ENCODE peak calls at places on chromosomes 12 and 14, in six cellular contexts. M is left lung, K is choroid plexus epithelial cell, N is tibial artery, I is heart right ventricle, E is RWPE1. U is an unnamed sample.

GRCh38 chr12:59636945-59637656 is 41.3 kb downstream of the SLC16A7 start:
- DNase-seq in I (no peak), K (no peak), M (no peak), N (no peak), E (no peak), U (no peak)

GRCh38 chr12:20212658-20213387 is 155.5 kb upstream of the PDE3A start:
- DNase-seq in E (peak; percentile 73), K (peak; percentile 99), N (peak; percentile 91), M (peak; percentile 77), I (peak; percentile 76), U (no peak)

GRCh38 chr12:108198043-108198442 is 69.0 kb downstream of the WSCD2 start:
- DNase-seq in E (no peak), I (no peak), M (no peak), K (no peak), N (no peak), U (no peak)

GRCh38 chr12:3655331-3655900 is 97.5 kb downstream of the CRACR2A start:
- DNase-seq in M (no peak), N (no peak), E (peak; percentile 9), I (no peak), K (peak; percentile 40), U (no peak)

GRCh38 chr14:32022525-32022924 is 54.6 kb upstream of the ARHGAP5 start:
- DNase-seq in E (no peak), K (no peak), N (no peak), I (no peak), M (no peak), U (no peak)

GRCh38 chr14:42095155-42095554 is 488.5 kb downstream of the LRFN5 start:
- DNase-seq in M (no peak), N (no peak), K (no peak), I (no peak), E (no peak), U (no peak)

GRCh38 chr14:104386281-104386841 is 193.2 kb upstream of the C14orf180 start:
- DNase-seq in M (peak; percentile 18), N (peak; percentile 14), E (no peak), I (no peak), K (no peak), U (peak; percentile 12)

GRCh38 chr12:78888583-78888982 is 24.0 kb downstream of the SYT1 start:
- DNase-seq in E (peak; percentile 16), I (no peak), K (peak; percentile 24), N (no peak), M (no peak), U (no peak)

GRCh38 chr12:54220092-54220557 is 31.3 kb upstream of the SMUG1 start:
- DNase-seq in M (no peak), K (peak; percentile 81), N (peak; percentile 69), I (peak; percentile 54), E (peak; percentile 54), U (peak; percentile 62)

GRCh38 chr12:129788506-129788905 is 115.3 kb downstream of the TMEM132D start:
- DNase-seq in I (no peak), E (peak; percentile 26), N (no peak), K (peak; percentile 59), M (no peak), U (no peak)

GRCh38 chr14:29759521-29760340 is 167.9 kb downstream of the PRKD1 start:
- DNase-seq in I (no peak), E (no peak), M (no peak), K (no peak), N (no peak), U (no peak)

GRCh38 chr14:104276435-104276834 is 138.0 kb downstream of the KIF26A start:
- DNase-seq in N (no peak), I (no peak), M (no peak), E (no peak), K (no peak), U (no peak)

GRCh38 chr14:60736494-60736893 is 1.9 kb downstream of the MNAT1 start:
- DNase-seq in I (no peak), E (no peak), N (no peak), M (no peak), K (peak; percentile 85), U (no peak)

GRCh38 chr12:2779281-2779680 is 15.5 kb upstream of the FKBP4 start:
- DNase-seq in I (no peak), M (no peak), E (no peak), K (no peak), N (no peak), U (no peak)

GRCh38 chr12:132788375-132789098 is 26.9 kb upstream of the ANKLE2 start:
- DNase-seq in I (no peak), M (no peak), E (peak; percentile 48), N (no peak), K (no peak), U (no peak)

GRCh38 chr12:50025187-50026059 is at the start of gene RACGAP1:
- DNase-seq in E (peak; percentile 98), N (peak; percentile 93), K (peak; percentile 99), M (peak; percentile 96), I (peak; percentile 90), U (peak; percentile 91)

GRCh38 chr14:101859916-101860315 is 98.4 kb downstream of the PPP2R5C start:
- DNase-seq in N (no peak), I (no peak), K (no peak), E (no peak), M (no peak), U (no peak)

GRCh38 chr12:115209230-115209629 is 525.3 kb upstream of the TBX3 start:
- DNase-seq in N (no peak), E (no peak), M (no peak), K (no peak), I (no peak), U (no peak)

GRCh38 chr12:132327351-132328171 is 1.8 kb downstream of the GALNT9 start:
- DNase-seq in M (peak; percentile 40), K (peak; percentile 92), I (no peak), E (peak; percentile 73), N (peak; percentile 41), U (no peak)

DNA sequence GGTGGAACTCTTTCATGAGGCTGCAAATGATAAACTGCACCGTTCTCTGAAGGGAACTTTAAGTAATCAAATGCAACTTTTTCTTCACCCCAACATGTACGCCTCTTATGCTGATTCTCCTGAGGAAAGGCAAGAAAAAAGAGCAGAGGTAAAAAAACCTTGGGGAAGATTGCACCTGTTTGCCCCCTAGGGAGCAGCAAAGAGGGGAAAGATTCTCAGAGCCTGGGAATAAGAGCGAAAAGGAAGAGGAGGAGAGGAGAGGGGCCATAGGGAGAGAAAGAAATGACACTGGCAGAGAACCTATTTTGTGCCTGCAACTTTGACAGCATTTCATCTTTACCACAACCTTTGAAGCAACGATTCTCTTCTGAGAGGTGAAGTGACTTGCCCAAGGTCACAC is 254.6 kb downstream of the KSR2 start:
- DNase-seq in K (no peak), E (no peak), N (no peak), M (no peak), I (no peak), U (no peak)
- TF ChIP-seq CTCF in K (no peak), E (no peak), N (no peak), M (no peak), I (no peak), U (no peak)

GRCh38 chr14:90331497-90332270 is at the start of gene NRDE2:
- DNase-seq in M (peak; percentile 100), K (peak; percentile 98), N (peak; percentile 99), I (peak; percentile 100), E (peak; percentile 94), U (peak; percentile 75)

GRCh38 chr14:90332271-90332584 is 487 bp upstream of the NRDE2 start:
- DNase-seq in K (no peak), I (no peak), M (no peak), N (no peak), E (no peak), U (no peak)

GRCh38 chr14:90336401-90336800 is 4.7 kb upstream of the NRDE2 start:
- DNase-seq in N (no peak), I (no peak), M (no peak), K (no peak), E (no peak), U (no peak)

GRCh38 chr14:90330203-90331196 is 1.2 kb downstream of the NRDE2 start:
- DNase-seq in I (no peak), M (no peak), N (no peak), E (no peak), K (no peak), U (no peak)
- TF ChIP-seq CTCF in I (no peak), M (no peak), N (no peak), E (no peak), K (no peak), U (no peak)

DNA sequence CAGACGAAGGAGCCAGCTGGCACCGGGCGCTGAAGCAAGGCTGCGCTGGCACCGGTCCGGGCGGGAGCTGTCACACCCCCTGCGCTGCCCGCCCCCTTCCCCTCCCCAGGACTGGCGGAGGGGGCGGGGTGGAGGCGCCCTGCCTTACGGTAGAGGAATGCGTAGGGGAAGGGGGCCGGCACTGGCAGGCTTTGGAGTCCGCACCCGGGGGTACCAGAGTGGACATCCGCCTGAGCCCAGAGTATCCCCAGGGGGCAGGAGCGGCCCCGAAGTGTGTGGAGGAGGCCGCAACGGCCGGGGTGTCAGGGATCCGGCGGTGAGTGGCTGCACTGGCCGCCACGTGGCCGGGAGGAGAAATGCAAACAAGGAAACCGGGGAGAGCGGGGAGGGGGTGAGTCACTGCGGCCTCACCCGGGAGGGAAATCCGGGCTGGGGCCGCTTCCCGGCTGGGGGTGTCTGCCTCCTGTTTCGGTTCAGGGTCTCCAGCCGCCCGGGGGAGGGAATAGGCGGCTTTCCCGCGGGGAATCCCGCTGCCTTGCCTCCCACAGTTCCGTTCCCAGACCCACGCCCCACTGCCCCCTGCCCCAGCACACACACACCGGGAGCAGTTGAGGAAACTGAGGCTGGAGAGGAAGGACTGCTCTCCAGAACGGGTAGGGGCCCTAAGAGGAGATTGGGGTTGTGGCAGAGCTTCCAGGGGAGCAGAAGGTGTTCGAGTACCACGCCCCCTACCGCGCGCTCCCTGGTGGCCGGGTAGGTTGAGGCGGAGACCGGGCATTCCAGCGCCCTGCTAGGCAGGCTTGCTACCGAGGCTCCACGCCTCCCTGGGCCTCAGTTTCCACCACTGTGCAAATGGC is at the start of gene RAPGEF3:
- DNase-seq in N (peak; percentile 83), E (peak; percentile 93), I (peak; percentile 89), M (peak; percentile 88), K (peak; percentile 75), U (peak; percentile 54)
- TF ChIP-seq CTCF in N (peak; percentile 41), E (peak; percentile 70), I (peak; percentile 49), M (peak; percentile 41), K (peak; percentile 65), U (peak; percentile 46)

GRCh38 chr12:69578283-69578682 is 7.0 kb upstream of the CCT2 start:
- DNase-seq in N (no peak), K (no peak), E (no peak), M (no peak), I (no peak), U (no peak)

GRCh38 chr12:69579029-69579428 is 6.2 kb upstream of the CCT2 start:
- DNase-seq in I (no peak), E (no peak), K (no peak), M (no peak), N (no peak), U (no peak)

GRCh38 chr12:69580074-69580473 is 5.2 kb upstream of the CCT2 start:
- DNase-seq in N (no peak), M (no peak), E (no peak), K (no peak), I (no peak), U (no peak)

GRCh38 chr12:69585189-69586062 is at the start of gene CCT2:
- DNase-seq in N (peak; percentile 97), I (peak; percentile 97), M (peak; percentile 97), K (peak; percentile 96), E (peak; percentile 95), U (peak; percentile 95)

DNA sequence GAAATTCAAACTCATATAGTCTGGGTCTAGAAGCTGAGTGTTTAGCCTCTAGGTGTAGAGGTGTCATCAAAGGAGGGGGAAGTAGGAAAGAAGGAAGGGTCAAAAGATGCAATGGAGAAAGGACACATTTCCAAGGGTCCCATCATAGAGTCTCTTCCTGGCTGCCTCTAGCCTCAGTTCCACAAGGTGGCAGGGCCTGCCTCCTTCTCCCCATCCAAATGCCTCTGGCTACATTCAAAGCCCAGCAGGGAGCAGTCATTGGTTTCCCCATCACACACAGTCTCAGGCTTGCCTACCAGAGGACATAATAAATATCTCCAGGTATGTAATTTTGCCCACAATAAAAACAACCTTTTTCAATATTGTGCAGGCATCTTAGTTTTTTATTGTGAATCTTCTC is 2.1 kb upstream of the CCT2 start:
- DNase-seq in M (no peak), K (no peak), I (no peak), N (no peak), E (no peak), U (no peak)
- TF ChIP-seq CTCF in M (no peak), K (peak; percentile 32), I (no peak), N (no peak), E (no peak), U (no peak)

U was measured in natural killer cell.